ENCODE peak calls at places on chromosomes 11 and 22, in four cellular contexts. K is activated T-helper 1 cell treated with anti-CD3 and anti-CD28 coated beads, Interleukin-12 subunit alpha, Interleukin-12 subunit beta, Interleukin-2, Interleukin-4 antibody, amounts not matched to agents 30 ng/mL and 10 ng/mL and 1 ng/mL, durations not matched to agents 14 hours and 24 hours and 36 hours; Q is frontal cortex; H is mucosa of gallbladder. P is an unnamed sample.

GRCh38 chr11:96254087-96254486 is 88.9 kb downstream of the MAML2 start:
- DNase-seq in K (peak; percentile 30), Q (no peak), H (no peak), P (no peak)

GRCh38 chr11:32472226-32472625 is 36.9 kb upstream of the WT1 start:
- DNase-seq in Q (no peak), K (no peak), H (no peak), P (no peak)

GRCh38 chr11:68370211-68371111 is 58.1 kb downstream of the LRP5 start:
- DNase-seq in K (no peak), Q (peak; percentile 52), H (no peak), P (no peak)

GRCh38 chr22:45490836-45491235 is 11.8 kb upstream of the FBLN1 start:
- DNase-seq in K (no peak), Q (no peak), H (no peak), P (no peak)

GRCh38 chr11:38384568-38384967 is 1786.5 kb upstream of the RAG2 start:
- DNase-seq in H (no peak), Q (no peak), K (no peak), P (peak; percentile 67)

GRCh38 chr11:3058753-3059664 is 1.8 kb upstream of the CARS1 start:
- DNase-seq in Q (no peak), H (no peak), K (no peak), P (peak; percentile 26)

GRCh38 chr11:65491614-65492386 is 7.0 kb upstream of the MALAT1 start:
- DNase-seq in Q (no peak), K (no peak), H (peak; percentile 92), P (peak; percentile 93)

GRCh38 chr22:36088292-36088691 is 59.7 kb upstream of the RBFOX2 start:
- DNase-seq in H (no peak), K (no peak), Q (no peak), P (no peak)

GRCh38 chr11:6259638-6260019 is at the start of gene CCKBR:
- DNase-seq in Q (peak; percentile 45), H (no peak), K (no peak), P (no peak)

GRCh38 chr11:121524233-121524631 is 71.5 kb upstream of the SORL1-AS1 start:
- DNase-seq in K (no peak), Q (no peak), H (no peak), P (no peak)

GRCh38 chr11:44565746-44566558 is 489 bp downstream of the CD82 start:
- DNase-seq in Q (no peak), K (no peak), H (no peak), P (no peak)

GRCh38 chr11:38680166-38680565 is 2082.1 kb upstream of the RAG2 start:
- DNase-seq in H (no peak), Q (no peak), K (no peak), P (no peak)

GRCh38 chr11:64304032-64304315 is 1.4 kb upstream of the ESRRA start:
- DNase-seq in Q (no peak), H (no peak), K (no peak), P (no peak)

GRCh38 chr11:32838505-32839274 is 9.0 kb downstream of the PRRG4 start:
- DNase-seq in K (no peak), H (no peak), Q (no peak), P (peak; percentile 94)

GRCh38 chr11:32006799-32007388 is 84.0 kb upstream of the RCN1 start:
- DNase-seq in H (no peak), K (no peak), Q (peak; percentile 37), P (peak; percentile 26)

GRCh38 chr11:73854680-73855079 is 22.0 kb downstream of the COA4 start:
- DNase-seq in H (no peak), Q (no peak), K (no peak), P (peak; percentile 85)

GRCh38 chr22:19287889-19288288 is 3.6 kb downstream of the CLTCL1 start:
- DNase-seq in H (no peak), K (no peak), Q (no peak), P (no peak)

GRCh38 chr22:20316217-20316843 is 3.5 kb downstream of the DGCR6L start:
- DNase-seq in K (no peak), H (no peak), Q (no peak), P (no peak)

GRCh38 chr11:119935341-119935925 is 202.5 kb downstream of the TRIM29 start:
- DNase-seq in Q (no peak), K (no peak), H (no peak), P (no peak)

GRCh38 chr11:130407978-130408377 is 20.4 kb downstream of the ADAMTS8 start:
- DNase-seq in H (no peak), K (no peak), Q (no peak), P (peak; percentile 90)

GRCh38 chr11:18773104-18773503 is 18.5 kb downstream of the PTPN5 start:
- DNase-seq in Q (no peak), K (no peak), H (no peak), P (no peak)

GRCh38 chr11:130719516-130719915 is 196.8 kb downstream of the SNX19 start:
- DNase-seq in K (no peak), H (no peak), Q (no peak), P (no peak)

GRCh38 chr22:32493551-32493950 is 18.9 kb downstream of the FBXO7 start:
- DNase-seq in Q (no peak), K (no peak), H (no peak), P (no peak)

GRCh38 chr11:133821776-133822175 is 23.5 kb downstream of the SPATA19 start:
- DNase-seq in Q (peak; percentile 76), K (no peak), H (peak; percentile 56), P (no peak)

GRCh38 chr11:128630367-128631230 is 43.2 kb upstream of the ETS1 start:
- DNase-seq in Q (peak; percentile 63), K (peak; percentile 81), H (peak; percentile 89), P (peak; percentile 23)

P was measured in foreskin keratinocyte.